ENCODE peak calls at places on chromosome 15, in seven cellular contexts. G, U, Z, I, F, B and O are unnamed samples.

GRCh38 chr15:35738370-35738769 is 192.4 kb upstream of the DPH6 start:
- DNase-seq in G (peak; percentile 59), U (no peak), Z (no peak), I (no peak), F (no peak), B (no peak), O (no peak)

GRCh38 chr15:63157066-63157890 is at the start of gene RPS27L:
- DNase-seq in G (peak; percentile 97), U (peak; percentile 96), Z (peak; percentile 73), I (peak; percentile 94), F (peak; percentile 92), B (peak; percentile 96), O (peak; percentile 98)

GRCh38 chr15:55846108-55846707 is 103.3 kb upstream of the PRTG start:
- DNase-seq in G (peak; percentile 84), U (peak; percentile 71), Z (peak; percentile 40), I (peak; percentile 71), F (peak; percentile 38), B (peak; percentile 76), O (no peak)

GRCh38 chr15:49199666-49200065 is 29.6 kb downstream of the GALK2 start:
- DNase-seq in G (no peak), U (no peak), Z (no peak), I (no peak), F (no peak), B (no peak), O (no peak)

GRCh38 chr15:74787251-74788041 is 5.6 kb downstream of the CSK start:
- DNase-seq in G (peak; percentile 93), U (peak; percentile 84), Z (no peak), I (peak; percentile 37), F (peak; percentile 78), B (peak; percentile 80), O (no peak)

GRCh38 chr15:22839046-22839705 is 710 bp downstream of the NIPA2 start:
- DNase-seq in G (no peak), U (peak; percentile 22), Z (no peak), I (no peak), F (no peak), B (no peak), O (no peak)

GRCh38 chr15:35784745-35785144 is 238.8 kb upstream of the DPH6 start:
- DNase-seq in G (peak; percentile 60), U (no peak), Z (no peak), I (no peak), F (no peak), B (no peak), O (no peak)

GRCh38 chr15:43483306-43484128 is 9.4 kb downstream of the TP53BP1 start:
- DNase-seq in G (no peak), U (no peak), Z (no peak), I (no peak), F (no peak), B (no peak), O (no peak)

GRCh38 chr15:93708721-93709120 is 522.6 kb upstream of the MCTP2 start:
- DNase-seq in G (no peak), U (no peak), Z (no peak), I (no peak), F (no peak), B (no peak), O (no peak)

GRCh38 chr15:27260523-27260922 is 289.5 kb downstream of the GABRG3 start:
- DNase-seq in G (no peak), U (no peak), Z (no peak), I (no peak), F (no peak), B (no peak), O (no peak)

GRCh38 chr15:69298697-69299441 is at the start of gene PAQR5:
- DNase-seq in G (peak; percentile 76), U (peak; percentile 92), Z (no peak), I (no peak), F (peak; percentile 61), B (peak; percentile 59), O (no peak)

GRCh38 chr15:69855601-69856000 is 242.1 kb downstream of the TLE3 start:
- DNase-seq in G (no peak), U (no peak), Z (no peak), I (no peak), F (no peak), B (no peak), O (no peak)

GRCh38 chr15:28914483-28915023 is 28.8 kb downstream of the APBA2 start:
- DNase-seq in G (peak; percentile 40), U (no peak), Z (no peak), I (no peak), F (no peak), B (no peak), O (no peak)

GRCh38 chr15:68564173-68564572 is 14.6 kb upstream of the CORO2B start:
- DNase-seq in G (peak; percentile 14), U (no peak), Z (no peak), I (no peak), F (no peak), B (no peak), O (no peak)

GRCh38 chr15:30962079-30962478 is 29.3 kb downstream of the MTMR10 start:
- DNase-seq in G (no peak), U (no peak), Z (no peak), I (no peak), F (no peak), B (no peak), O (no peak)

GRCh38 chr15:72474466-72474911 is 359 bp downstream of the ARIH1 start:
- DNase-seq in G (no peak), U (no peak), Z (no peak), I (no peak), F (no peak), B (no peak), O (no peak)

GRCh38 chr15:100457201-100457600 is 71.5 kb downstream of the CERS3 start:
- DNase-seq in G (no peak), U (no peak), Z (no peak), I (no peak), F (no peak), B (peak; percentile 24), O (no peak)

GRCh38 chr15:35170216-35170615 is 85.1 kb upstream of the NANOGP8 start:
- DNase-seq in G (no peak), U (no peak), Z (no peak), I (peak; percentile 21), F (no peak), B (no peak), O (no peak)

DNA sequence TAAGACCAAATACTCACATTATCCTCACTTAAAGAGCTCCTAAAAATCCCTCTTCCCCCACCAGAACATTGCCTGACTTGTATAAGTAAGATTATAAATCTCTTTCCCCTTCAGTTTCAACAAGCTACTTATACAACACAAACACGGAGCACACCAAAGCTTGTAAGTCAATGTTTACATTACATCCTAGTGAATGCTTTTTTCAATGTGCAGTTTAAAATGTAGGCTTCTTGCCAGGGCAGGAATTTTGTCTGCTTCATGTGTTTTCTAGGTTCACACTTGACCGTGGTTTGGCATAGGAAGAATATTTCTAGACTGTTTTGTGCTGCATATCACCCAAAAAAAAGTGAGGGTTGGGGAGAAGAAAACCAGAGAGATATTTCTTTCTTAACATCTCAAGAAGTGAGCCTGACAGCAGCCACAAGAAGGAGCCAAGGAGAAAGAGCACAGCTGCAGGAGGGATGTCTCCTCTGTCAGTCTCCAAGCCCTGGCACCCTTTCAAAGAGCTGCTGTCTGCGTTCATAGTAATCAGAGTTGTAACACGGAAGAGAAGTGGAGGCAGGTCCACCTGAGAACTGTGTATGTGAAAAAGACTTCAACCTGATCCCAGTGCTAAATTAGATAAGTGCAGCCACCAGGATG is 255.8 kb downstream of the MEIS2 start:
- DNase-seq in G (peak; percentile 47), U (no peak), Z (peak; percentile 10), I (peak; percentile 34), F (no peak), B (peak; percentile 20), O (no peak)
- TF ChIP-seq CTCF in G (peak; percentile 38), U (no peak), Z (no peak), I (peak; percentile 30), F (no peak), B (peak; percentile 9), O (no peak)

GRCh38 chr15:38187646-38188313 is 64.9 kb upstream of the SPRED1 start:
- DNase-seq in G (no peak), U (no peak), Z (no peak), I (no peak), F (no peak), B (no peak), O (no peak)
- H3K4me3 ChIP-seq in G (no peak overlapping the region), U (no peak overlapping the region), Z (no peak overlapping the region), I (no peak overlapping the region), F (no peak overlapping the region), B (no peak overlapping the region), O (no peak overlapping the region)

GRCh38 chr15:98620020-98620419 is 28.3 kb upstream of the IGF1R start:
- DNase-seq in G (peak; percentile 38), U (no peak), Z (no peak), I (no peak), F (no peak), B (no peak), O (no peak)
- TF ChIP-seq CTCF in G (no peak), U (no peak), Z (no peak), I (no peak), F (no peak), B (no peak), O (no peak)

DNA sequence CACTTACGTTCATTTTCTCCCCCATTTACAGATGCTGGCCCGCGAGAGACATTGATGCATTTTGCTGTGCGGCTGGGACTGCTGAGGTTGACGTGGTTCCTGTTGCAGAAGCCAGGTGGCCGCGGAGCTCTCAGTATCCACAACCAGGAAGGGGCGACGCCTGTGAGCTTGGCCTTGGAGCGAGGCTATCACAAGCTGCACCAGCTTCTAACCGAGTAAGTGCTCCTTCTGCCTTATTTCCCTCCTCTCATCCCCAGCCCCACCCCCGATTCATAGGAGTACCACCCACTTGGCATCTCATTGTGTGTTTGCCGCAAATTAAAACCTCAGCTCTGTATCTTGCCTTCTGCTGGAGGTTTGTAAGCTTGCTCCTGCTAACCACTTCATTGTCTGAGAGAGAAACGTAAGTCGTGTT is 163.3 kb downstream of the AKAP13 start:
- DNase-seq in G (peak; percentile 60), U (no peak), Z (no peak), I (no peak), F (peak; percentile 84), B (no peak), O (no peak)
- H3K4me3 ChIP-seq in G (no peak overlapping the region), U (no peak overlapping the region), Z (no peak overlapping the region), I (no peak overlapping the region), F (no peak overlapping the region), B (no peak overlapping the region), O (no peak overlapping the region)

GRCh38 chr15:41888662-41889253 is 5.1 kb downstream of the SPTBN5 start:
- DNase-seq in G (no peak), U (no peak), Z (no peak), I (no peak), F (no peak), B (no peak), O (no peak)
- TF ChIP-seq CTCF in G (no peak), U (no peak), Z (no peak), I (no peak), F (no peak), B (no peak), O (no peak)